ENCODE peak calls at places on chromosomes 16 and 17, in five cellular contexts. One of them, this sample, is unnamed.

GRCh38 chr17:44768505-44769142 is 9.8 kb downstream of the ADAM11 start:
- DNase-seq in mucosa of descending colon: no peak
- DNase-seq in CD8-positive, alpha-beta T cell: no peak
- DNase-seq in breast epithelium: no peak
- DNase-seq in GM10248: no peak
- DNase-seq in this sample: no peak

GRCh38 chr16:68564367-68564985 is 25.4 kb downstream of the ZFP90 start:
- DNase-seq in GM10248: no peak
- DNase-seq in CD8-positive, alpha-beta T cell: no peak
- DNase-seq in breast epithelium: no peak
- DNase-seq in mucosa of descending colon: no peak
- DNase-seq in this sample: no peak

GRCh38 chr16:875182-876040 is 74.9 kb upstream of the GNG13 start:
- DNase-seq in CD8-positive, alpha-beta T cell: no peak
- DNase-seq in breast epithelium: no peak
- DNase-seq in mucosa of descending colon: no peak
- DNase-seq in GM10248: no peak
- DNase-seq in this sample: peak

GRCh38 chr16:19559242-19559910 is 3.9 kb downstream of the VPS35L start:
- DNase-seq in CD8-positive, alpha-beta T cell: no peak
- DNase-seq in GM10248: peak
- DNase-seq in breast epithelium: no peak
- DNase-seq in mucosa of descending colon: no peak
- DNase-seq in this sample: no peak

GRCh38 chr16:9259914-9260608 is 168.6 kb downstream of the HAPSTR1 start:
- DNase-seq in CD8-positive, alpha-beta T cell: no peak
- DNase-seq in mucosa of descending colon: no peak
- DNase-seq in breast epithelium: no peak
- DNase-seq in GM10248: no peak
- DNase-seq in this sample: no peak

GRCh38 chr16:6611535-6611934 is 721.1 kb upstream of the RBFOX1 start:
- DNase-seq in GM10248: no peak
- DNase-seq in CD8-positive, alpha-beta T cell: no peak
- DNase-seq in breast epithelium: no peak
- DNase-seq in mucosa of descending colon: no peak
- DNase-seq in this sample: no peak

GRCh38 chr17:3740611-3741073 is 16.9 kb downstream of the HASPIN start:
- DNase-seq in GM10248: peak
- DNase-seq in mucosa of descending colon: no peak
- DNase-seq in breast epithelium: no peak
- DNase-seq in CD8-positive, alpha-beta T cell: no peak
- DNase-seq in this sample: no peak

GRCh38 chr16:85080923-85081498 is 31.3 kb downstream of the CIBAR2 start:
- DNase-seq in breast epithelium: no peak
- DNase-seq in CD8-positive, alpha-beta T cell: no peak
- DNase-seq in GM10248: no peak
- DNase-seq in mucosa of descending colon: no peak
- DNase-seq in this sample: no peak

GRCh38 chr16:2473425-2473926 is 1.5 kb upstream of the TBC1D24 start:
- DNase-seq in breast epithelium: no peak
- DNase-seq in GM10248: no peak
- DNase-seq in CD8-positive, alpha-beta T cell: no peak
- DNase-seq in mucosa of descending colon: no peak
- DNase-seq in this sample: no peak

GRCh38 chr16:2474877-2475412 is at the start of gene TBC1D24:
- DNase-seq in CD8-positive, alpha-beta T cell: peak
- DNase-seq in breast epithelium: peak
- DNase-seq in mucosa of descending colon: peak
- DNase-seq in GM10248: peak
- DNase-seq in this sample: peak

GRCh38 chr16:2475413-2476344 is 752 bp downstream of the TBC1D24 start:
- DNase-seq in CD8-positive, alpha-beta T cell: no peak
- DNase-seq in mucosa of descending colon: peak
- DNase-seq in breast epithelium: no peak
- DNase-seq in GM10248: no peak
- DNase-seq in this sample: peak

GRCh38 chr16:2472885-2473284 is 1.8 kb downstream of the NTN3 start:
- DNase-seq in breast epithelium: no peak
- DNase-seq in GM10248: no peak
- DNase-seq in CD8-positive, alpha-beta T cell: no peak
- DNase-seq in mucosa of descending colon: no peak
- DNase-seq in this sample: no peak

GRCh38 chr16:2473999-2474876 is 689 bp upstream of the TBC1D24 start:
- DNase-seq in breast epithelium: no peak
- DNase-seq in GM10248: peak
- DNase-seq in CD8-positive, alpha-beta T cell: peak
- DNase-seq in mucosa of descending colon: peak
- DNase-seq in this sample: peak
- TF ChIP-seq CTCF in breast epithelium: no peak
- TF ChIP-seq CTCF in GM10248: peak
- TF ChIP-seq CTCF in CD8-positive, alpha-beta T cell: peak
- TF ChIP-seq CTCF in mucosa of descending colon: peak
- TF ChIP-seq CTCF in this sample: peak

GRCh38 chr17:9002610-9003354 is 18.5 kb upstream of the NTN1 start:
- DNase-seq in GM10248: peak
- DNase-seq in breast epithelium: no peak
- DNase-seq in mucosa of descending colon: peak
- DNase-seq in CD8-positive, alpha-beta T cell: no peak
- DNase-seq in this sample: peak

GRCh38 chr17:9003355-9004131 is 17.8 kb upstream of the NTN1 start:
- DNase-seq in breast epithelium: no peak
- DNase-seq in GM10248: no peak
- DNase-seq in mucosa of descending colon: no peak
- DNase-seq in CD8-positive, alpha-beta T cell: no peak
- DNase-seq in this sample: peak

GRCh38 chr17:9006175-9006767 is 15.0 kb upstream of the NTN1 start:
- DNase-seq in CD8-positive, alpha-beta T cell: no peak
- DNase-seq in breast epithelium: no peak
- DNase-seq in mucosa of descending colon: no peak
- DNase-seq in GM10248: no peak
- DNase-seq in this sample: no peak

GRCh38 chr17:9004961-9005285 is 16.4 kb upstream of the NTN1 start:
- DNase-seq in mucosa of descending colon: no peak
- DNase-seq in breast epithelium: no peak
- DNase-seq in CD8-positive, alpha-beta T cell: no peak
- DNase-seq in GM10248: no peak
- DNase-seq in this sample: no peak

DNA sequence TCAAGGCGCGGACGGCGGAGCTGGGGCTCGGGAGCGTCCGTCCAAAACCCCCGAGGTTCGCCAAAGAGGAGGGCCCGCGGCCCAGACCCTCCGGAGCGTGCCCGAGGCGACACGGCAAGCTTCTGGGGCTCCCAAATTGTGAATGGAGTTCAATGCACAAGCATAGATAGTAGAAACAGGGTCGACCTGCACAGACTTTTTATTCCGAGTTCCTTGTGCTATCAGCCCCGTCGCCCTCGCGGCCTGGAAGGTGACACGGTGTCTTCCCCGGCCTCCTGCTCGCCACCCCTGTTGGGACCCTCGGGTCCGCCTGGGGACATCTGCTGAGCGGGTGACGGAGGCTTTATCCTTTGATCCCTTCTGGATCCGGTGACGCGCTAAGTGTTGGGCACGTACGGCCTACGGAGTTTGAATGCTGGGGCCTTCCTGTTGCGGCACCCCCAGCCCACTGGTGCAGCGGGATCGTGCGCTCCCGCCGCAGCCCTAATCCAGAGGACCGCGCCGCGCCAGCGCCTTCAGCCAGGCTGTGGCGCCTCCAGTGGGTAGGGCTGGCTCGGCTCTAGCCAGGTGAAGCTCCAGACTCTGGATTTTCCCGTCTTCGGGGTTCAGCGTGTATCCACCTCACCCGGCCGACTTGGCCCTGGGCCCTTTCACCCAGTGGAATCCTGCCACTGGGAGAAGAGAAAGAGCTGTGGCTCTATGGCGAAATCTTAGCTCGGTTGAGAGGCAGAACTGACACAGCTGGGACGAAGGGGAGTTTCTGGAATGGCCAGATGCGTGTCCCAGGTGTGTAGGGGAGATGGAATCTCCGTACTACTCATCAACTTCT is 17.0 kb upstream of the NTN1 start:
- DNase-seq in breast epithelium: no peak
- DNase-seq in mucosa of descending colon: no peak
- DNase-seq in GM10248: no peak
- DNase-seq in CD8-positive, alpha-beta T cell: no peak
- DNase-seq in this sample: no peak
- TF ChIP-seq CTCF in breast epithelium: no peak
- TF ChIP-seq CTCF in mucosa of descending colon: no peak
- TF ChIP-seq CTCF in GM10248: no peak
- TF ChIP-seq CTCF in CD8-positive, alpha-beta T cell: no peak
- TF ChIP-seq CTCF in this sample: no peak

GRCh38 chr17:82350182-82351030 is 8.6 kb upstream of the TEX19 start:
- DNase-seq in mucosa of descending colon: no peak
- DNase-seq in breast epithelium: no peak
- DNase-seq in CD8-positive, alpha-beta T cell: no peak
- DNase-seq in GM10248: no peak
- DNase-seq in this sample: no peak
- TF ChIP-seq CTCF in mucosa of descending colon: no peak
- TF ChIP-seq CTCF in breast epithelium: no peak
- TF ChIP-seq CTCF in CD8-positive, alpha-beta T cell: no peak
- TF ChIP-seq CTCF in GM10248: peak
- TF ChIP-seq CTCF in this sample: no peak

DNA sequence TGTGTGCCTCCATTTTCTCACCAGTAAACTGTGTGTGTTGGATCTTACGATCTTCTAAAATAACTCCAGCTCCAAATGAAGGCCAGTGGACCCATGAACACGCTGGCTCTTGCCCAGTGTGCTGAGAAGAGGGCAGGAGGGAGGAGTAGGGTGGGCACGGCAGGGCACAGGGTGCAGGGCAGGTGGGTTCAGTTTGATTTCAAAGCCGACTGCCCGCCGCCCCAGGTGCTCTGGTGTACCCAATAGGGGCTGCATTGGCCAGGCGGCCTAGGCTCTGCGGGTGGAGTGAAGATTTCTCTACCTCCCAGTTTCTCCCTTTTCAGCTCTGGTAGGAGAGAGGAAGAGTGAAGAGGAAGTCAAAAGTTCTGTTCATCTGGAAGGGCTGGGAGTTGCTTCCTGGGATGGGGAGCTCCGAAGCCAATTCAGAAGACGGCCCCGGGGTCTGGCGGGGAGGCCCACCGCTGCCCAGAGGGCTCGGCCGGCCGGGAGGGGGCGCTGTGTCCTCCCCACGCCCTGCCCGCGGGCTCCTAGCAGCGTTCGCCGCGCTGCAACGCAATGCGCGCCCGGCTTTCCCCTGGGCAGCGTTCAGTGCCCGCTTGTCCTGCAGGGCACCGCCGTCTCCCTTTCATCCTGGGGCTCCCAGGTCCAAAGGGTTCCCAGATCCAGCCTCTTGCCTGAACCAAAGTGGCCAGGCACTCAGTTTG is 1.1 kb upstream of the CRHR1 start:
- DNase-seq in breast epithelium: no peak
- DNase-seq in CD8-positive, alpha-beta T cell: no peak
- DNase-seq in GM10248: peak
- DNase-seq in mucosa of descending colon: no peak
- DNase-seq in this sample: peak
- TF ChIP-seq CTCF in breast epithelium: no peak
- TF ChIP-seq CTCF in CD8-positive, alpha-beta T cell: no peak
- TF ChIP-seq CTCF in GM10248: no peak
- TF ChIP-seq CTCF in mucosa of descending colon: no peak
- TF ChIP-seq CTCF in this sample: peak

DNA sequence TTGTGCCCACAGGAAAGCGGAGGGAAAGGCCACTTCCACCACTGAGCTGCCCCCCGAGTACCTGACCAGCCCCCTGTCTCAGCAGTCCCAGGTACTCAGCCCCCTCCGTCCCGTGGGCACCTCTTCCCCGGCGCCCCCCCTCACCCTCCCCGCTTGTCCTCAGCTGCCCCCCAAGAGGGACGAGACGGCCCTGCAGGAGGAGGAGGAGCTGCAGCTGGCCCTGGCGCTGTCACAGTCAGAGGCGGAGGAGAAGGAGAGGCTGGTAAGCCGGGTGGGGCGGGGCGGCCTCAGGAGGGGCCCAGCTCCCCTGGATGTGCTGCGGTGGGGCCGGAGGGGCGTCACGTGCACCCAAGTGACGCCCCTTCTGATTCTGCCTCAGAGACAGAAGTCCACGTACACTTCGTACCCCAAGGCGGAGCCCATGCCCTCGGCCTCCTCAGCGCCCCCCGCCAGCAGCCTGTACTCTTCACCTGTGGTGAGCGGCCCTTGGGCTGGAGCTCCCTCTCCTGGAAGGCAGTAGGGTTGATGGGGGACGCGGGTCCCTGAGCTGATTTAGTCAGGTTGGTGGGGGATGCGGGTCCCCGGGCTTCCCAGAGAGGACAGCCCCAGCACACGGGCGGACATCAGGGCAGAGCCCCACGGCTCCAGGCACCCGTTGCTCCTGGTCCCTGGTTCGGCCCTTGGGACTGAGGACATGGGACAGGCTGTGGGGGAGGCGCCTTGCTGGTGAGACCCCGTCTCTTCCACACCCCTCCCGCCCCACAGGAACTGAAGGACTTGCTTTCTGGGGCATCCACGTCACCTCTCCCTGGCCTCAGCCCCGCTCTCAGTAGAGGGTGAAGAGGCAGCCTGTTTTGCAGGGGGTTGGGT is 9.4 kb upstream of the MRPL12 start:
- DNase-seq in mucosa of descending colon: no peak
- DNase-seq in breast epithelium: no peak
- DNase-seq in CD8-positive, alpha-beta T cell: no peak
- DNase-seq in GM10248: no peak
- DNase-seq in this sample: no peak
- TF ChIP-seq CTCF in mucosa of descending colon: no peak
- TF ChIP-seq CTCF in breast epithelium: no peak
- TF ChIP-seq CTCF in CD8-positive, alpha-beta T cell: no peak
- TF ChIP-seq CTCF in GM10248: no peak
- TF ChIP-seq CTCF in this sample: no peak

DNA sequence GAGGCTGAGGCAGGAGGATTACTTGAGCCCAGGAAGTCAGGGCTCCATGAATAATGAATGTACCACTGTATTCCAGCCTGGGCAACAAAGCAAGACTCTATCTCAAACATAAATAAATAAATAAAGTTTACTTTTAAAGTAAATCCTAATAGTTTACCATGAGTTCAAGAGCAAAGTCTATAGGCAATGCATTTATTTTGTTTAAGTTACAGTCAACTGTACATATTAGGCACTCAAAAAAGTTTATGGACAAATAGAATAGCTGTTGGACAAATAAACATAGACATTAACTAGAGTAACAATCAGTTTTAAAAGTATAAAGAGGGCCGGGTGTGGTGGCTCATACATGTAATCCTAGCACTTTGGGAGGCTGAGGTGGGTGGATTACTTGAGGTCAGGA is 3.7 kb upstream of the AARSD1 start:
- DNase-seq in breast epithelium: no peak
- DNase-seq in GM10248: no peak
- DNase-seq in CD8-positive, alpha-beta T cell: no peak
- DNase-seq in mucosa of descending colon: no peak
- DNase-seq in this sample: no peak
- TF ChIP-seq CTCF in breast epithelium: no peak
- TF ChIP-seq CTCF in GM10248: no peak
- TF ChIP-seq CTCF in CD8-positive, alpha-beta T cell: no peak
- TF ChIP-seq CTCF in mucosa of descending colon: no peak
- TF ChIP-seq CTCF in this sample: no peak

GRCh38 chr17:21127508-21128077 is 829 bp downstream of the DHRS7B start:
- DNase-seq in CD8-positive, alpha-beta T cell: no peak
- DNase-seq in breast epithelium: no peak
- DNase-seq in GM10248: no peak
- DNase-seq in mucosa of descending colon: no peak
- DNase-seq in this sample: no peak
- TF ChIP-seq CTCF in CD8-positive, alpha-beta T cell: no peak
- TF ChIP-seq CTCF in breast epithelium: no peak
- TF ChIP-seq CTCF in GM10248: no peak
- TF ChIP-seq CTCF in mucosa of descending colon: no peak
- TF ChIP-seq CTCF in this sample: no peak

This sample was measured in glutamatergic neuron.